ENCODE peak calls at places on chromosomes 4 and X, in six cellular contexts. X is GM12891; V is activated naive CD8-positive, alpha-beta T cell treated with anti-CD3 and anti-CD28 coated beads for 36 hours; Q is M059J; W is stimulated activated CD8-positive, alpha-beta memory T cell treated with anti-CD3 and anti-CD28 coated beads, Interleukin-2, amount 100 ng/mL, for 48 hours; H is WTC11. Z is an unnamed sample.

GRCh38 chr4:25861951-25862410 is 807 bp downstream of the SEL1L3 start:
- DNase-seq in X (no peak), Q (peak; percentile 25), H (peak; percentile 50), V (peak; percentile 33), W (no peak), Z (peak; percentile 37)

GRCh38 chrX:19875051-19875432 is 12.4 kb downstream of the SH3KBP1 start:
- DNase-seq in W (no peak), X (no peak), Q (peak; percentile 82), V (no peak), H (no peak), Z (no peak)

GRCh38 chrX:27966955-27967354 is 14.3 kb downstream of the DCAF8L1 start:
- DNase-seq in Q (no peak), H (no peak), W (no peak), X (no peak), V (no peak), Z (no peak)

GRCh38 chr4:8244931-8245460 is 24.6 kb upstream of the HTRA3 start:
- DNase-seq in V (no peak), H (no peak), Q (no peak), X (no peak), W (no peak), Z (no peak)

GRCh38 chr4:139815646-139816601 is 150.3 kb downstream of the MGST2 start:
- DNase-seq in W (no peak), Q (peak; percentile 77), V (no peak), X (no peak), H (peak; percentile 53), Z (peak; percentile 58)

GRCh38 chr4:111466821-111467605 is 678.2 kb upstream of the FAM241A start:
- DNase-seq in V (no peak), W (no peak), H (no peak), X (no peak), Q (peak; percentile 16), Z (no peak)

GRCh38 chr4:108473163-108473720 is 147.1 kb upstream of the RPL34 start:
- DNase-seq in W (no peak), Q (peak; percentile 18), H (no peak), V (no peak), X (no peak), Z (no peak)

GRCh38 chr4:6333301-6334202 is 63.9 kb downstream of the WFS1 start:
- DNase-seq in Q (no peak), V (no peak), W (no peak), H (no peak), X (no peak), Z (no peak)

GRCh38 chr4:68953056-68953455 is 1.5 kb upstream of the UGT2A3 start:
- DNase-seq in H (no peak), W (no peak), Q (no peak), V (no peak), X (no peak), Z (no peak)

GRCh38 chr4:173399016-173399415 is at the start of gene SCRG1:
- DNase-seq in W (no peak), H (peak; percentile 21), Q (no peak), V (no peak), X (no peak), Z (peak; percentile 33)

GRCh38 chrX:104430720-104431119 is 135.3 kb upstream of the IL1RAPL2 start:
- DNase-seq in H (no peak), Q (no peak), W (no peak), V (no peak), X (no peak), Z (no peak)

GRCh38 chr4:134365852-134366251 is 164.3 kb upstream of the PABPC4L start:
- DNase-seq in W (no peak), X (no peak), H (no peak), Q (peak; percentile 54), V (no peak), Z (no peak)

GRCh38 chrX:69082753-69083150 is 82.5 kb downstream of the PJA1 start:
- DNase-seq in V (no peak), Q (no peak), X (no peak), H (no peak), W (no peak), Z (no peak)

GRCh38 chr4:76306882-76307669 is 543 bp downstream of the STBD1 start:
- DNase-seq in V (peak; percentile 14), H (peak; percentile 76), W (no peak), Q (peak; percentile 64), X (no peak), Z (peak; percentile 86)

GRCh38 chr4:91448668-91449330 is 855.0 kb upstream of the GRID2 start:
- DNase-seq in Q (peak; percentile 17), W (no peak), H (no peak), X (no peak), V (no peak), Z (no peak)

GRCh38 chr4:38163216-38164006 is 203.2 kb downstream of the PTTG2 start:
- DNase-seq in Q (peak; percentile 89), W (no peak), H (no peak), V (no peak), X (no peak), Z (no peak)

GRCh38 chr4:166366012-166366411 is 493.0 kb downstream of the TLL1 start:
- DNase-seq in X (no peak), Q (no peak), V (no peak), H (no peak), W (no peak), Z (no peak)

GRCh38 chrX:111244238-111244750 is 26.0 kb downstream of the CAPN6 start:
- DNase-seq in X (no peak), H (no peak), Q (peak; percentile 8), V (no peak), W (no peak), Z (peak; percentile 22)